ENCODE peak calls at places on chromosomes 7 and 10, in four cellular contexts. One of them, this sample, is unnamed.

GRCh38 chr10:76910184-76910962 is 727.2 kb downstream of the KCNMA1 start:
- DNase-seq in esophagus muscularis mucosa: peak
- DNase-seq in ovary: no peak
- DNase-seq in endothelial cell of umbilical vein: no peak
- DNase-seq in this sample: no peak

GRCh38 chr10:120570418-120570817 is 113.4 kb downstream of the PLPP4 start:
- DNase-seq in esophagus muscularis mucosa: no peak
- DNase-seq in ovary: no peak
- DNase-seq in endothelial cell of umbilical vein: no peak
- DNase-seq in this sample: no peak

GRCh38 chr7:67551027-67551426 is 554.4 kb downstream of the TYW1 start:
- DNase-seq in esophagus muscularis mucosa: no peak
- DNase-seq in ovary: no peak
- DNase-seq in endothelial cell of umbilical vein: no peak
- DNase-seq in this sample: no peak

GRCh38 chr7:78850093-78850740 is 603.2 kb downstream of the MAGI2 start:
- DNase-seq in esophagus muscularis mucosa: no peak
- DNase-seq in ovary: no peak
- DNase-seq in endothelial cell of umbilical vein: no peak
- DNase-seq in this sample: no peak

GRCh38 chr10:121926669-121927360 is 1.0 kb downstream of the ATE1 start:
- DNase-seq in esophagus muscularis mucosa: no peak
- DNase-seq in ovary: no peak
- DNase-seq in endothelial cell of umbilical vein: peak
- DNase-seq in this sample: peak

GRCh38 chr10:13526952-13527863 is 1.6 kb downstream of the BEND7 start:
- DNase-seq in esophagus muscularis mucosa: no peak
- DNase-seq in ovary: no peak
- DNase-seq in endothelial cell of umbilical vein: peak
- DNase-seq in this sample: peak

GRCh38 chr7:83936056-83936703 is 258.4 kb downstream of the SEMA3A start:
- DNase-seq in esophagus muscularis mucosa: no peak
- DNase-seq in ovary: peak
- DNase-seq in endothelial cell of umbilical vein: peak
- DNase-seq in this sample: peak

GRCh38 chr10:77245953-77246352 is 391.7 kb downstream of the KCNMA1 start:
- DNase-seq in esophagus muscularis mucosa: no peak
- DNase-seq in ovary: no peak
- DNase-seq in endothelial cell of umbilical vein: no peak
- DNase-seq in this sample: peak

GRCh38 chr10:132641401-132641800 is 103.8 kb downstream of the INPP5A start:
- DNase-seq in esophagus muscularis mucosa: no peak
- DNase-seq in ovary: peak
- DNase-seq in endothelial cell of umbilical vein: no peak
- DNase-seq in this sample: no peak

GRCh38 chr10:78320990-78321389 is 287.3 kb downstream of the RPS24 start:
- DNase-seq in esophagus muscularis mucosa: peak
- DNase-seq in ovary: no peak
- DNase-seq in endothelial cell of umbilical vein: no peak
- DNase-seq in this sample: no peak

GRCh38 chr7:129452589-129453231 is 18.5 kb downstream of the STRIP2 start:
- DNase-seq in esophagus muscularis mucosa: no peak
- DNase-seq in ovary: no peak
- DNase-seq in endothelial cell of umbilical vein: no peak
- DNase-seq in this sample: no peak

GRCh38 chr7:101681170-101682007 is 52.3 kb upstream of the MYL10 start:
- DNase-seq in esophagus muscularis mucosa: no peak
- DNase-seq in ovary: peak
- DNase-seq in endothelial cell of umbilical vein: peak
- DNase-seq in this sample: peak

GRCh38 chr7:117375380-117375779 is 51.9 kb downstream of the ASZ1 start:
- DNase-seq in esophagus muscularis mucosa: no peak
- DNase-seq in ovary: no peak
- DNase-seq in endothelial cell of umbilical vein: no peak
- DNase-seq in this sample: no peak

GRCh38 chr7:12303507-12303906 is 92.4 kb downstream of the TMEM106B start:
- DNase-seq in esophagus muscularis mucosa: no peak
- DNase-seq in ovary: no peak
- DNase-seq in endothelial cell of umbilical vein: peak
- DNase-seq in this sample: no peak

GRCh38 chr7:148325208-148325607 is 265.4 kb upstream of the C7orf33 start:
- DNase-seq in esophagus muscularis mucosa: no peak
- DNase-seq in ovary: no peak
- DNase-seq in endothelial cell of umbilical vein: no peak
- DNase-seq in this sample: no peak

GRCh38 chr7:30921951-30922401 is 10.3 kb downstream of the AQP1 start:
- DNase-seq in esophagus muscularis mucosa: no peak
- DNase-seq in ovary: peak
- DNase-seq in endothelial cell of umbilical vein: no peak
- DNase-seq in this sample: no peak

GRCh38 chr7:73717025-73717807 is 2.3 kb downstream of the STX1A start:
- DNase-seq in esophagus muscularis mucosa: no peak
- DNase-seq in ovary: no peak
- DNase-seq in endothelial cell of umbilical vein: peak
- DNase-seq in this sample: no peak

GRCh38 chr10:123648595-123648994 is 17.6 kb upstream of the GPR26 start:
- DNase-seq in esophagus muscularis mucosa: peak
- DNase-seq in ovary: no peak
- DNase-seq in endothelial cell of umbilical vein: no peak
- DNase-seq in this sample: no peak

GRCh38 chr10:79069325-79070090 is 742 bp downstream of the ZMIZ1 start:
- DNase-seq in esophagus muscularis mucosa: no peak
- DNase-seq in ovary: peak
- DNase-seq in endothelial cell of umbilical vein: peak
- DNase-seq in this sample: no peak

GRCh38 chr7:82049442-82049841 is 279.6 kb upstream of the HGF start:
- DNase-seq in esophagus muscularis mucosa: no peak
- DNase-seq in ovary: no peak
- DNase-seq in endothelial cell of umbilical vein: no peak
- DNase-seq in this sample: no peak

GRCh38 chr10:102648889-102649752 is 4.8 kb downstream of the TRIM8 start:
- DNase-seq in esophagus muscularis mucosa: no peak
- DNase-seq in ovary: no peak
- DNase-seq in endothelial cell of umbilical vein: no peak
- DNase-seq in this sample: no peak

GRCh38 chr10:34966440-34966839 is 123.7 kb downstream of the CUL2 start:
- DNase-seq in esophagus muscularis mucosa: no peak
- DNase-seq in ovary: no peak
- DNase-seq in endothelial cell of umbilical vein: no peak
- DNase-seq in this sample: no peak

GRCh38 chr7:43430412-43430811 is 152.5 kb upstream of the STK17A start:
- DNase-seq in esophagus muscularis mucosa: no peak
- DNase-seq in ovary: no peak
- DNase-seq in endothelial cell of umbilical vein: no peak
- DNase-seq in this sample: no peak

GRCh38 chr7:5428470-5429252 is 5.0 kb upstream of the TNRC18 start:
- DNase-seq in esophagus muscularis mucosa: peak
- DNase-seq in ovary: peak
- DNase-seq in endothelial cell of umbilical vein: peak
- DNase-seq in this sample: peak

GRCh38 chr10:27464993-27465392 is 39.1 kb upstream of the RAB18 start:
- DNase-seq in esophagus muscularis mucosa: no peak
- DNase-seq in ovary: no peak
- DNase-seq in endothelial cell of umbilical vein: no peak
- DNase-seq in this sample: no peak

GRCh38 chr10:78398385-78398784 is 364.7 kb downstream of the RPS24 start:
- DNase-seq in esophagus muscularis mucosa: no peak
- DNase-seq in ovary: no peak
- DNase-seq in endothelial cell of umbilical vein: no peak
- DNase-seq in this sample: no peak

GRCh38 chr7:28020302-28020940 is 160.2 kb downstream of the JAZF1 start:
- DNase-seq in esophagus muscularis mucosa: no peak
- DNase-seq in ovary: peak
- DNase-seq in endothelial cell of umbilical vein: peak
- DNase-seq in this sample: peak

GRCh38 chr10:3595736-3596135 is 189.3 kb downstream of the KLF6 start:
- DNase-seq in esophagus muscularis mucosa: no peak
- DNase-seq in ovary: no peak
- DNase-seq in endothelial cell of umbilical vein: no peak
- DNase-seq in this sample: no peak

GRCh38 chr7:68420342-68420750 is 1177.9 kb upstream of the AUTS2 start:
- DNase-seq in esophagus muscularis mucosa: no peak
- DNase-seq in ovary: no peak
- DNase-seq in endothelial cell of umbilical vein: no peak
- DNase-seq in this sample: no peak

GRCh38 chr10:132724436-132724835 is 61.5 kb downstream of the NKX6-2 start:
- DNase-seq in esophagus muscularis mucosa: no peak
- DNase-seq in ovary: no peak
- DNase-seq in endothelial cell of umbilical vein: no peak
- DNase-seq in this sample: peak

GRCh38 chr7:74599251-74599650 is 58.3 kb upstream of the GTF2I start:
- DNase-seq in esophagus muscularis mucosa: no peak
- DNase-seq in ovary: no peak
- DNase-seq in endothelial cell of umbilical vein: no peak
- DNase-seq in this sample: no peak

GRCh38 chr10:21173964-21174669 is 277.0 kb upstream of the NEBL start:
- DNase-seq in esophagus muscularis mucosa: no peak
- DNase-seq in ovary: peak
- DNase-seq in endothelial cell of umbilical vein: no peak
- DNase-seq in this sample: no peak

GRCh38 chr7:2146676-2147472 is 85.9 kb downstream of the MAD1L1 start:
- DNase-seq in esophagus muscularis mucosa: no peak
- DNase-seq in ovary: no peak
- DNase-seq in endothelial cell of umbilical vein: no peak
- DNase-seq in this sample: no peak
- TF ChIP-seq CTCF in esophagus muscularis mucosa: no peak
- TF ChIP-seq CTCF in ovary: no peak
- TF ChIP-seq CTCF in endothelial cell of umbilical vein: no peak
- TF ChIP-seq CTCF in this sample: no peak

GRCh38 chr10:125283191-125283590 is 122.8 kb upstream of the CTBP2 start:
- DNase-seq in esophagus muscularis mucosa: no peak
- DNase-seq in ovary: no peak
- DNase-seq in endothelial cell of umbilical vein: no peak
- DNase-seq in this sample: no peak
- TF ChIP-seq CTCF in esophagus muscularis mucosa: no peak
- TF ChIP-seq CTCF in ovary: no peak
- TF ChIP-seq CTCF in endothelial cell of umbilical vein: no peak
- TF ChIP-seq CTCF in this sample: no peak

GRCh38 chr10:104612577-104613205 is 28.4 kb upstream of the SORCS3 start:
- DNase-seq in esophagus muscularis mucosa: peak
- DNase-seq in ovary: no peak
- DNase-seq in endothelial cell of umbilical vein: no peak
- DNase-seq in this sample: peak
- TF ChIP-seq CTCF in esophagus muscularis mucosa: no peak
- TF ChIP-seq CTCF in ovary: no peak
- TF ChIP-seq CTCF in endothelial cell of umbilical vein: no peak
- TF ChIP-seq CTCF in this sample: peak

GRCh38 chr7:87448427-87448826 is 27.1 kb downstream of the ABCB4 start:
- DNase-seq in esophagus muscularis mucosa: no peak
- DNase-seq in ovary: no peak
- DNase-seq in endothelial cell of umbilical vein: no peak
- DNase-seq in this sample: no peak
- TF ChIP-seq CTCF in esophagus muscularis mucosa: no peak
- TF ChIP-seq CTCF in ovary: no peak
- TF ChIP-seq CTCF in endothelial cell of umbilical vein: no peak
- TF ChIP-seq CTCF in this sample: no peak

GRCh38 chr10:50224330-50224952 is 26.9 kb downstream of the ASAH2 start:
- DNase-seq in esophagus muscularis mucosa: no peak
- DNase-seq in ovary: no peak
- DNase-seq in endothelial cell of umbilical vein: peak
- DNase-seq in this sample: peak
- TF ChIP-seq CTCF in esophagus muscularis mucosa: no peak
- TF ChIP-seq CTCF in ovary: no peak
- TF ChIP-seq CTCF in endothelial cell of umbilical vein: peak
- TF ChIP-seq CTCF in this sample: peak

DNA sequence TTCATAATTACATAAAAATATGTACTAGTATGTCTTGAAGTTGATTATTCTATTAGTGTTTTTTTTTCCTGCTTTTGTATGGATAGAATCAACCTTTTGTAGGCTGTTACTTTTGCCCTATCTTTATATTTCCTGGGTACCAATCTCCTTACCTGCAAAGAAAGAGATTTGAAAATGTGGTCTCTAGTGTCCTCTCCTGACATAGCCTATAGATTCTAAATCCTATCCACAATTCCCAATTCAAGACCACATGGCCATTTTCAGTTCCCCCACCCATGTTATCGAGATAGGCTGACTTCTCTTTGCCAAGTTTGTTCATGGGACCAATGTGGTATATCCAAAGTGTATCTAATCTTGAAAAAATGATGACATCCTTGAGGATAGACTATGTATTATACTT is 269.4 kb upstream of the SEMA3D start:
- DNase-seq in esophagus muscularis mucosa: no peak
- DNase-seq in ovary: no peak
- DNase-seq in endothelial cell of umbilical vein: no peak
- DNase-seq in this sample: no peak
- TF ChIP-seq CTCF in esophagus muscularis mucosa: no peak
- TF ChIP-seq CTCF in ovary: no peak
- TF ChIP-seq CTCF in endothelial cell of umbilical vein: no peak
- TF ChIP-seq CTCF in this sample: no peak

DNA sequence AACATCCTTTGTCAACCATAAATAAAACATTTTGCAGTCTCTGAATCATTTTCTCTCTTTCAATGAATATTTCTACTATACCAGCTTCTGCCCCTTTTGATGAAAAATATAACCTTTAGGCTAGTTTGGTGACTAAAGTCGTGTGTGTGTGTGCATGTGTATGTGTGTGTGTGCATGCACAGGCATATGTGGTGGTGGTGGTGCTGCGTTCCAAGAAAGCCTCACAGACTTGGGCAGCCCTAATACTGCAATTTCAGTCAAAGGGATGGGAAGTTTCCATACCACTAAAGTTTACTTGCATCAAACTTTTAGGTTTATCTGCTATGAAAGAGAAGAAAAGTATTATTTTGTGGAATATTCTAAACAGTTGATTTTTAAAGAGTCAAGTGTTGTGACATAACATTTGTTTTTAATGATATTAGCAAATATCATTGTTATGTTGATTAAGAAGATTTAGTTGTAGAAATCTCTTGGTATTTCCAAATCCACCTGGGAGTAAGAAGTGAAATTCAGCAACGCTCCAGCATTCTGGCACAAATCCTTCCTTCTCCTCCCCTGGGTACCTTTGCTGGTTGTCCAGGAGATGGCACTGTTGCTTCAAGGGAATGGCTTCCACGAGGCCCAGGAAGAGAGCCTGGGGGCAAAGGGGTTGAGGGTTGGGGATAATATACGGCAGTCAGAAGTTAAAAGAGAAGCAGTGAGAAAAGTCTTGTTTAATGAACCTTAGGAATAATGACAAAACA is 41.5 kb downstream of the ASB4 start:
- DNase-seq in esophagus muscularis mucosa: no peak
- DNase-seq in ovary: no peak
- DNase-seq in endothelial cell of umbilical vein: peak
- DNase-seq in this sample: peak
- TF ChIP-seq CTCF in esophagus muscularis mucosa: peak
- TF ChIP-seq CTCF in ovary: peak
- TF ChIP-seq CTCF in endothelial cell of umbilical vein: peak
- TF ChIP-seq CTCF in this sample: peak

GRCh38 chr7:47488205-47488968 is 93.5 kb downstream of the TNS3 start:
- DNase-seq in esophagus muscularis mucosa: no peak
- DNase-seq in ovary: no peak
- DNase-seq in endothelial cell of umbilical vein: no peak
- DNase-seq in this sample: no peak
- TF ChIP-seq CTCF in esophagus muscularis mucosa: no peak
- TF ChIP-seq CTCF in ovary: no peak
- TF ChIP-seq CTCF in endothelial cell of umbilical vein: no peak
- TF ChIP-seq CTCF in this sample: no peak

This sample was measured in HFFc6.